ENCODE peak calls at places on chromosomes 7 and 10, in seven cellular contexts. A is kidney tubule cell, U is RWPE2, T is breast epithelium, O is HFF-Myc, R is HL-60, G is type B pancreatic cell. K is an unnamed sample.

GRCh38 chr10:120495226-120495625 is 38.2 kb downstream of the PLPP4 start:
- DNase-seq in A (peak), U (no peak), T (no peak), O (no peak), R (no peak), G (peak), K (no peak)

GRCh38 chr10:17835688-17836087 is 26.5 kb downstream of the MRC1 start:
- DNase-seq in A (peak), U (peak), T (no peak), O (peak), R (no peak), G (no peak), K (no peak)

GRCh38 chr10:124482876-124483275 is 21.3 kb downstream of the LHPP start:
- DNase-seq in A (no peak), U (no peak), T (no peak), O (no peak), R (no peak), G (no peak), K (no peak)

GRCh38 chr7:92504563-92504962 is 23.8 kb downstream of the PEX1 start:
- DNase-seq in A (no peak), U (no peak), T (no peak), O (no peak), R (no peak), G (no peak), K (no peak)

GRCh38 chr7:42207420-42207819 is 29.6 kb downstream of the GLI3 start:
- DNase-seq in A (no peak), U (no peak), T (no peak), O (no peak), R (no peak), G (no peak), K (no peak)

GRCh38 chr7:101614939-101615302 is 14.2 kb downstream of the MYL10 start:
- DNase-seq in A (peak), U (no peak), T (no peak), O (no peak), R (no peak), G (no peak), K (no peak)

GRCh38 chr7:41617987-41618386 is 84.9 kb downstream of the INHBA start:
- DNase-seq in A (no peak), U (no peak), T (no peak), O (no peak), R (no peak), G (no peak), K (no peak)

GRCh38 chr10:123039632-123039930 is 30.8 kb downstream of the ACADSB start:
- DNase-seq in A (no peak), U (no peak), T (no peak), O (no peak), R (no peak), G (no peak), K (no peak)

GRCh38 chr10:11823122-11823988 is at the start of gene PROSER2:
- DNase-seq in A (peak), U (no peak), T (peak), O (no peak), R (peak), G (no peak), K (peak)

GRCh38 chr10:133355991-133356390 is 1.8 kb downstream of the FUOM start:
- DNase-seq in A (no peak), U (no peak), T (no peak), O (no peak), R (no peak), G (no peak), K (no peak)

GRCh38 chr10:810351-810846 is 120.9 kb upstream of the DIP2C start:
- DNase-seq in A (no peak), U (no peak), T (no peak), O (no peak), R (no peak), G (no peak), K (no peak)

GRCh38 chr7:47460251-47460989 is 121.5 kb downstream of the TNS3 start:
- DNase-seq in A (no peak), U (no peak), T (no peak), O (no peak), R (no peak), G (no peak), K (no peak)

GRCh38 chr7:137001478-137001877 is 133.0 kb downstream of the CHRM2 start:
- DNase-seq in A (no peak), U (no peak), T (no peak), O (no peak), R (no peak), G (no peak), K (no peak)

GRCh38 chr10:89591111-89591795 is 53.8 kb downstream of the PANK1 start:
- DNase-seq in A (peak), U (no peak), T (no peak), O (peak), R (no peak), G (no peak), K (no peak)

GRCh38 chr7:158957921-158958471 is 101.6 kb downstream of the DYNC2I1 start:
- DNase-seq in A (peak), U (no peak), T (peak), O (no peak), R (no peak), G (no peak), K (peak)

GRCh38 chr7:51209426-51209825 is 107.2 kb downstream of the COBL start:
- DNase-seq in A (peak), U (no peak), T (no peak), O (no peak), R (no peak), G (no peak), K (no peak)

GRCh38 chr10:93554760-93555432 is 11.6 kb upstream of the FFAR4 start:
- DNase-seq in A (peak), U (no peak), T (peak), O (peak), R (peak), G (no peak), K (peak)

GRCh38 chr7:103547451-103548284 is 101.7 kb upstream of the SLC26A5 start:
- DNase-seq in A (no peak), U (no peak), T (no peak), O (no peak), R (no peak), G (no peak), K (no peak)

GRCh38 chr10:134205-134742 is 981 bp upstream of the ZMYND11 start:
- DNase-seq in A (peak), U (no peak), T (no peak), O (no peak), R (no peak), G (no peak), K (peak)

GRCh38 chr7:14754631-14755030 is 147.9 kb downstream of the DGKB start:
- DNase-seq in A (peak), U (no peak), T (no peak), O (peak), R (peak), G (no peak), K (no peak)

GRCh38 chr10:7417103-7417623 is 6.3 kb upstream of the SFMBT2 start:
- DNase-seq in A (peak), U (no peak), T (no peak), O (no peak), R (no peak), G (no peak), K (peak)